ENCODE peak calls at places on chromosomes 13 and 19, in nine cellular contexts. S is activated CD8-positive, alpha-beta memory T cell treated with anti-CD3 and anti-CD28 coated beads for 1 hour; X is T-helper 1 cell; Q is activated T-helper 1 cell treated with anti-CD3 and anti-CD28 coated beads, Interleukin-12 subunit alpha, Interleukin-12 subunit beta, Interleukin-2, Interleukin-4 antibody, amounts not matched to agents 30 ng/mL and 10 ng/mL and 1 ng/mL, durations not matched to agents 14 hours and 24 hours and 36 hours; D is NCI-H1930; G is GM04504; M is left lobe of liver; K is IMR-90; J is left lung. B is an unnamed sample.

GRCh38 chr13:93620366-93620765 is 393.8 kb downstream of the GPC6 start:
- DNase-seq in X (no peak), M (no peak), D (no peak), G (peak; percentile 47), Q (no peak), K (no peak), S (no peak), J (no peak), B (no peak)

GRCh38 chr19:18863843-18864362 is 32.1 kb downstream of the CERS1 start:
- DNase-seq in S (no peak), J (peak; percentile 67), Q (no peak), M (no peak), D (no peak), K (no peak), G (no peak), X (no peak), B (no peak)

GRCh38 chr13:33927315-33927714 is 109.4 kb downstream of the RFC3 start:
- DNase-seq in Q (no peak), K (peak; percentile 64), G (peak; percentile 60), S (no peak), X (no peak), J (no peak), D (no peak), M (no peak), B (peak; percentile 73)

GRCh38 chr19:49520705-49521319 is 7.0 kb upstream of the RCN3 start:
- DNase-seq in Q (no peak), S (no peak), K (no peak), D (no peak), G (no peak), X (no peak), M (no peak), J (no peak), B (no peak)

GRCh38 chr19:10831980-10832658 is 3.9 kb downstream of the TMED1 start:
- DNase-seq in M (no peak), K (no peak), G (no peak), S (no peak), Q (no peak), X (no peak), D (no peak), J (peak; percentile 47), B (no peak)

GRCh38 chr19:2550431-2551171 is 74.7 kb downstream of the GADD45B start:
- DNase-seq in J (peak; percentile 74), M (no peak), S (no peak), K (no peak), G (no peak), X (no peak), Q (no peak), D (no peak), B (no peak)

GRCh38 chr13:44710576-44710975 is 134.4 kb upstream of the TSC22D1 start:
- DNase-seq in K (peak; percentile 96), Q (no peak), M (no peak), J (no peak), S (no peak), G (peak; percentile 51), X (no peak), D (no peak), B (peak; percentile 90)

GRCh38 chr13:43558312-43558711 is 228.5 kb downstream of the ENOX1 start:
- DNase-seq in J (no peak), S (no peak), M (no peak), K (no peak), Q (no peak), G (no peak), D (no peak), X (no peak), B (no peak)

GRCh38 chr19:7926021-7926726 is at the start of gene CTXN1:
- DNase-seq in K (no peak), Q (peak; percentile 70), M (peak; percentile 70), X (peak; percentile 74), G (no peak), J (peak; percentile 94), S (peak; percentile 72), D (peak; percentile 46), B (peak; percentile 67)

GRCh38 chr19:34253711-34254551 is 423 bp upstream of the GARRE1 start:
- DNase-seq in D (no peak), K (peak; percentile 47), J (peak; percentile 96), X (peak; percentile 75), G (peak; percentile 18), M (peak; percentile 90), Q (peak; percentile 86), S (no peak), B (no peak)

GRCh38 chr19:2485428-2485827 is 9.5 kb downstream of the GADD45B start:
- DNase-seq in X (no peak), M (no peak), Q (no peak), J (no peak), D (no peak), G (no peak), S (no peak), K (no peak), B (no peak)

GRCh38 chr13:44236370-44236769 is 137.3 kb upstream of the SERP2 start:
- DNase-seq in D (no peak), Q (no peak), K (peak; percentile 58), M (no peak), S (no peak), X (no peak), G (no peak), J (no peak), B (no peak)

GRCh38 chr13:24348797-24349515 is 39.6 kb downstream of the C1QTNF9 start:
- DNase-seq in K (no peak), S (no peak), M (peak; percentile 84), G (no peak), D (no peak), X (no peak), Q (no peak), J (no peak), B (no peak)

GRCh38 chr19:7266832-7267231 is 27.4 kb downstream of the INSR start:
- DNase-seq in S (no peak), M (no peak), D (no peak), G (no peak), J (no peak), X (no peak), Q (no peak), K (no peak), B (no peak)

B was measured in EH.